ENCODE peak calls at places on chromosomes 3 and 15, in four cellular contexts. L, Y, R and U are unnamed samples. For H3K36me3, the result is how much of the 10 kb centered on the place peaks cover.

GRCh38 chr3:69368129-69368741 is 17.7 kb downstream of the FRMD4B start:
- DNase-seq in R (peak), Y (peak), L (peak), U (no peak)

GRCh38 chr15:39154136-39154770 is 426.6 kb upstream of the THBS1 start:
- DNase-seq in R (no peak), Y (no peak), L (no peak), U (no peak)

GRCh38 chr3:195889843-195890407 is 18.4 kb downstream of the TNK2 start:
- DNase-seq in R (no peak), L (no peak), Y (no peak), U (peak)

GRCh38 chr3:138774529-138775253 is 60.0 kb downstream of the PIK3CB start:
- DNase-seq in L (no peak), Y (peak), R (peak), U (peak)

GRCh38 chr3:151377768-151378385 is 6.7 kb downstream of the P2RY12 start:
- DNase-seq in R (no peak), Y (no peak), L (no peak), U (no peak)

GRCh38 chr3:156373095-156373494 is 181.8 kb downstream of the SSR3 start:
- DNase-seq in R (no peak), Y (no peak), L (no peak), U (no peak)

GRCh38 chr3:141320399-141321108 is 47.8 kb upstream of the ZBTB38 start:
- DNase-seq in R (no peak), L (no peak), Y (no peak), U (no peak)

GRCh38 chr15:76346666-76347506 is 10.3 kb downstream of the ISL2 start:
- DNase-seq in Y (no peak), L (no peak), R (peak), U (peak)

GRCh38 chr3:194254032-194254431 is 97.1 kb downstream of the CPN2 start:
- DNase-seq in Y (no peak), R (no peak), L (no peak), U (peak)

GRCh38 chr15:30926161-30926560 is 22.4 kb downstream of the FAN1 start:
- DNase-seq in Y (no peak), L (no peak), R (no peak), U (no peak)

GRCh38 chr15:30928076-30928475 is 24.4 kb downstream of the FAN1 start:
- DNase-seq in R (no peak), L (no peak), Y (no peak), U (no peak)

GRCh38 chr15:30925686-30926085 is 22.0 kb downstream of the FAN1 start:
- DNase-seq in L (no peak), Y (no peak), R (no peak), U (no peak)

GRCh38 chr15:30929064-30929669 is 25.5 kb downstream of the FAN1 start:
- DNase-seq in Y (no peak), R (peak), L (no peak), U (no peak)

DNA sequence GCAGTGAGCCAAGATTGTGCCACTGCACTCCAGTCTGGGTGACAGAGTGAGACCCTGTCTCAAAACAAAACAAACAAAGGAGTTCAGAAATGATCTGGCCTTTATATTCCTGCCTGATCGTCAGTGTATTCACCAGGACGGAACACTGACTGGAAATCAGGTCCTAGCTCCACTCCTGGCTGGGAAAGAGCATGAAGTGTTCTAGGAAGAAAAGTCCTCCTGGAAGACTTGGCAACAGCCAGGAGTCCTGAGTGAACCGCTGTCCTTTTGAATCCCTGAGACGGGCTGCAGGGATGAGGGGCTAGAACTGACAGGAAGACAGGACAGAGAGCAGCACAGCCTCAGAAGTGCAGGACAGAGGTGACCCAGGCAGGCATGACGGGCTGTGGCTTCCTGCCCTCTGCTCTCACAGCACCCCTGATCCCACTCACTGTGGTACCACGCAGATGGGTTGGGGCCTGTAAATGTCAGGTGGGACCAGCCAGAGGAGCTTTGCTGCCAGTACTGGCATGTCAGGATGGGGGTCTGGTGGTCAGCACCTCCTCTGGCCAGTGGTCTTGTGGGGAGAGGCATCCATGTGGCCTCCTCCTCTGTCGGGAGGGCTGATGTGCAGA is 23.5 kb downstream of the FAN1 start:
- DNase-seq in R (no peak), Y (no peak), L (no peak), U (no peak)
- H3K36me3 ChIP-seq in R (half or more), Y (under half), L (half or more), U (half or more)

GRCh38 chr3:58403513-58404109 is 30.0 kb downstream of the PDHB start:
- DNase-seq in R (no peak), L (no peak), Y (no peak), U (no peak)
- H3K36me3 ChIP-seq in R (under half), L (under half), Y (under half), U (under half)

GRCh38 chr3:146471012-146471411 is 1.7 kb upstream of the PLSCR2 start:
- DNase-seq in Y (no peak), R (no peak), L (no peak), U (no peak)
- H3K36me3 ChIP-seq in Y (under half), R (under half), L (under half), U (under half)

GRCh38 chr15:66756220-66756769 is 54.3 kb downstream of the SMAD6 start:
- DNase-seq in Y (no peak), R (no peak), L (no peak), U (no peak)
- H3K36me3 ChIP-seq in Y (under half), R (half or more), L (under half), U (under half)

DNA sequence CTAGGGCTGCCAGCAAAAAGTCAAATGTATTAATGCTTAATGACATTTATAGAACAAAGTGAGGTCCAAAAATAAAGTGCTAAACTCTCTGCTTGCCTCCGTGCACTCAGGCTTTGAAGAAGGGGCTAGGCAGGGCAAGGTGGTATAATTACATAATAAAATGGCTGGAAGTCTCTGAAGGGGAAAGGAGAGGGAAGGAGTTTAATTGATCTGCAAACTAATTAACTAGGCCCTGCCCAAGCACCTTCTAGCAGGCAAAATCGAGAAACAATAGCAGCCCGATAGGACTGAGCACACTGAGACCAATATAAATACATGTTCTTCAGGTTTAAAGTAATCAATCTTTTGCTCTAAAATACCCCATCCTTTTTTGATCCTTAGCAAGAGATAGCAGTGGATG is 13.0 kb downstream of the DIS3L start:
- DNase-seq in L (no peak), R (no peak), Y (no peak), U (no peak)
- H3K36me3 ChIP-seq in L (under half), R (under half), Y (under half), U (under half)

GRCh38 chr3:148903022-148903442 is 37.9 kb downstream of the CPA3 start:
- DNase-seq in R (no peak), Y (peak), L (no peak), U (peak)

GRCh38 chr3:148902173-148902791 is 37.2 kb downstream of the CPA3 start:
- DNase-seq in Y (no peak), R (no peak), L (no peak), U (peak)

DNA sequence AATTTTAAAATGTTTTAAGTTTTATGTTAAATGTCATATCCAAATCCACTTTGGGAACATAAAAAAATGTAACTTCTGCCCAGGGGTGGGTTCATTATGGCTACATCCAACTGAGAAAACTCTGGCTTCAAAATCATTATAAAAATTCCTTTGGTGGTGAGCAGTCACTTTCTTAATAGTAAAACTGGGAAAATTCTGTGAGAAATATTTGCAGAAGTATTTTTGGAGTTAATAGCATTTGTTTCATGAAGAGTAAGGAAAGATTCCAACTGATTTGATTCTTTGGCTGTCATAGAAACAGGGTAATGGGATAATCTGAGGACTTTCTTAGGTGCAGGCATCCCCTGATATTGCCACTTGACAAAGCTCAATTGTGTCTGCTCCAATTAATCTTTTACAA is 38.8 kb downstream of the CPA3 start:
- DNase-seq in L (no peak), Y (no peak), R (no peak), U (no peak)
- H3K36me3 ChIP-seq in L (under half), Y (under half), R (under half), U (under half)

GRCh38 chr15:69434679-69435078 is 17.9 kb upstream of the RPLP1 start:
- DNase-seq in L (no peak), Y (no peak), R (no peak), U (no peak)

GRCh38 chr15:69439623-69440022 is 13.0 kb upstream of the RPLP1 start:
- DNase-seq in Y (no peak), R (no peak), L (no peak), U (no peak)

GRCh38 chr15:69435980-69436379 is 16.6 kb upstream of the RPLP1 start:
- DNase-seq in L (no peak), R (no peak), Y (no peak), U (no peak)

GRCh38 chr15:69434236-69434635 is 18.4 kb upstream of the RPLP1 start:
- DNase-seq in Y (no peak), L (no peak), R (no peak), U (peak)

DNA sequence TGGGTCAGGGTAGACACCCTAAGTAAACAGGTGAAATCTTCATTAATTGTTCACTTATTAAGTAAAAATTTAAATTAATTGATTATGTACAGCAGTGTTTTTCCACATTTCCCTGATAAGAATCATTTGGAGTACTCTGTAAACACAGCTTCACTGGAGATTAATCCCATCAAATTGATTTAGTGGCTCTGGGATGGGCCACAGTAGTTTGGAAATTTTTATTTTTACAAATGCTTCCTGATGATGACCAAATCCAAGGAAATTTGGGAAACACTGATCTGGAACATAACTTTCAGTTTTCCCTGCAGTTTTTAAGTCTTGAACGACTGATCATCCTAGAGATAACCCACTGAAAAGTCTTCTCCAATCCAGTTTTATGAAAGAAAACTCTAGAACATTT is 18.8 kb upstream of the RPLP1 start:
- DNase-seq in L (no peak), Y (no peak), R (no peak), U (no peak)
- H3K36me3 ChIP-seq in L (under half), Y (under half), R (under half), U (half or more)

DNA sequence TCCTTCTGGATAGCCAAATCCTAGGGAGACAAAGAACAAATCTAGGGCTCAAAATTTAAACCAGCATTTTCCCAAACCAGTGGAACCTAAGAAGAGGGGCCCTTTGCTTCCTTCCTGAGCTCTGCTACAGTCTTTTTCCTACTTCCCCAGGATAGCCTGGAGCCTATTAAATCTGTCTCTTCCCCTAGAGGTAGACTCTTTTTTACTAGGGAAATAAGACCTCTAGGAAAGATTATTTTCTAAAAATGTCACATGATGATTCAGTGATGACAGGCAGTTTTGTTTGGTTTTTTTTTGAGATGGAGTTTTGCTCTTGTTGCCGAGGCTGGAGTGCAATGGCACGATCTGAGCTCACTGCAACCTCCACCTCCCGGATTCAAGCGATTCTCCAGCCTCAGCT is 18.5 kb downstream of the RMDN3 start:
- DNase-seq in R (no peak), Y (no peak), L (no peak), U (no peak)
- H3K36me3 ChIP-seq in R (half or more), Y (under half), L (under half), U (half or more)